ENCODE peak calls at places on chromosomes 16 and 17, in six cellular contexts. Z, N, Q, J, S and F are unnamed samples.

GRCh38 chr17:7355053-7355452 is at the start of gene TMEM95:
- DNase-seq in J (peak; percentile 66), S (peak; percentile 54), Q (no peak), Z (peak; percentile 56), N (no peak), F (no peak)

GRCh38 chr16:57341441-57342303 is 16.9 kb upstream of the CCL22 start:
- DNase-seq in J (no peak), S (peak; percentile 94), Q (no peak), N (peak; percentile 97), Z (no peak), F (peak; percentile 98)

GRCh38 chr17:30234296-30234695 is 1.2 kb downstream of the SLC6A4 start:
- DNase-seq in N (no peak), Q (no peak), S (no peak), Z (no peak), J (no peak), F (no peak)

GRCh38 chr16:86293897-86294296 is 216.4 kb upstream of the FOXF1 start:
- DNase-seq in N (no peak), Q (no peak), J (no peak), S (no peak), Z (no peak), F (no peak)

GRCh38 chr17:55768946-55769624 is 18.2 kb downstream of the PCTP start:
- DNase-seq in Q (no peak), J (no peak), S (peak; percentile 64), N (no peak), Z (no peak), F (no peak)

GRCh38 chr17:80382956-80383355 is 32.0 kb upstream of the ENDOV start:
- DNase-seq in Q (no peak), S (no peak), J (no peak), Z (peak; percentile 7), N (no peak), F (no peak)

GRCh38 chr17:82236142-82236971 is 7.5 kb downstream of the SLC16A3 start:
- DNase-seq in Z (peak; percentile 83), J (peak; percentile 67), S (peak; percentile 65), Q (peak; percentile 80), N (no peak), F (no peak)

GRCh38 chr16:10609410-10609774 is 29.0 kb upstream of the EMP2 start:
- DNase-seq in N (no peak), S (peak; percentile 87), Q (no peak), Z (no peak), J (no peak), F (no peak)

GRCh38 chr17:27896656-27897055 is 3.5 kb upstream of the LYRM9 start:
- DNase-seq in Q (no peak), N (no peak), S (no peak), J (no peak), Z (no peak), F (no peak)

GRCh38 chr16:53945996-53946395 is 242.0 kb downstream of the FTO start:
- DNase-seq in Q (no peak), N (no peak), Z (no peak), S (peak; percentile 66), J (no peak), F (peak; percentile 28)

GRCh38 chr16:56493131-56493530 is 26.7 kb downstream of the BBS2 start:
- DNase-seq in J (no peak), N (no peak), S (peak; percentile 16), Q (no peak), Z (no peak), F (no peak)

DNA sequence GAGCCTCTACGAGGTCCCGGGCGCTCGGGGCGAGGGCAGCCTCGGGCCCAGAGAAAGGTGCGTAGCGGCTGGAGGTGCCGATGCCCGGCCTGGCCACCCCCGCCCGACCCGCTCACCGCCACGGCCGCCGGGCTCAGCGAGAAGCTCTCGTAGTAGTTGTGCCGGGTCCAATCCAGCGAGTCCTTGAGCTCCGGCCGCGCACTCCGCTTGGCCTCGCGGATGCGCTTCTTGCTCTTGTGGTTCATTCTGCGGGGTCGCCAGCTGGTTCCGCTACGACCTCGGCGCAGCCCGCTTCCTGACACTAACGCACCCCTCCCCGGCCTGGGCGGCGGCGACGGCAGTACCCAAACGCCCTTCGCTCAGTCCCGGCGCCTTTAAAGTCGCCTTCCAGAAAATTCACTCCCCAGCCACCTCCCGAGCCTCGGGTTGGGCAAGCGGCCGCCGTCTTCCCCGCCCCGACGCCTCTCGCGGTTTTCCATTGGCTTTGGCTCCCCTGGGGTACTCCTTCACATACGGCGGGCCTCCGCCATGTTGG is at the start of gene JMJD6:
- DNase-seq in J (peak; percentile 96), Z (peak; percentile 95), Q (peak; percentile 97), S (peak; percentile 98), N (peak; percentile 96), F (peak; percentile 100)
- H3K4me1 ChIP-seq in J (peaks cover 76% of the 10 kb centered on the region), Z (peaks cover 8% of the 10 kb centered on the region), Q (peaks cover 62% of the 10 kb centered on the region), S (peaks cover 20% of the 10 kb centered on the region), N (peaks cover 4% of the 10 kb centered on the region), F (peaks cover 21% of the 10 kb centered on the region)

GRCh38 chr17:50102164-50102991 is 7.2 kb downstream of the PDK2 start:
- DNase-seq in J (peak; percentile 81), Q (peak; percentile 89), S (no peak), Z (peak; percentile 63), N (no peak), F (no peak)

GRCh38 chr17:50100480-50100883 is 5.3 kb downstream of the PDK2 start:
- DNase-seq in S (no peak), J (no peak), Q (peak; percentile 9), Z (no peak), N (no peak), F (no peak)

GRCh38 chr17:50100921-50101345 is 5.8 kb downstream of the PDK2 start:
- DNase-seq in Q (peak; percentile 48), S (peak; percentile 46), Z (peak; percentile 45), N (no peak), J (no peak), F (no peak)

GRCh38 chr17:50103252-50103651 is 8.1 kb downstream of the PDK2 start:
- DNase-seq in S (no peak), Q (peak; percentile 22), Z (no peak), N (no peak), J (no peak), F (no peak)

DNA sequence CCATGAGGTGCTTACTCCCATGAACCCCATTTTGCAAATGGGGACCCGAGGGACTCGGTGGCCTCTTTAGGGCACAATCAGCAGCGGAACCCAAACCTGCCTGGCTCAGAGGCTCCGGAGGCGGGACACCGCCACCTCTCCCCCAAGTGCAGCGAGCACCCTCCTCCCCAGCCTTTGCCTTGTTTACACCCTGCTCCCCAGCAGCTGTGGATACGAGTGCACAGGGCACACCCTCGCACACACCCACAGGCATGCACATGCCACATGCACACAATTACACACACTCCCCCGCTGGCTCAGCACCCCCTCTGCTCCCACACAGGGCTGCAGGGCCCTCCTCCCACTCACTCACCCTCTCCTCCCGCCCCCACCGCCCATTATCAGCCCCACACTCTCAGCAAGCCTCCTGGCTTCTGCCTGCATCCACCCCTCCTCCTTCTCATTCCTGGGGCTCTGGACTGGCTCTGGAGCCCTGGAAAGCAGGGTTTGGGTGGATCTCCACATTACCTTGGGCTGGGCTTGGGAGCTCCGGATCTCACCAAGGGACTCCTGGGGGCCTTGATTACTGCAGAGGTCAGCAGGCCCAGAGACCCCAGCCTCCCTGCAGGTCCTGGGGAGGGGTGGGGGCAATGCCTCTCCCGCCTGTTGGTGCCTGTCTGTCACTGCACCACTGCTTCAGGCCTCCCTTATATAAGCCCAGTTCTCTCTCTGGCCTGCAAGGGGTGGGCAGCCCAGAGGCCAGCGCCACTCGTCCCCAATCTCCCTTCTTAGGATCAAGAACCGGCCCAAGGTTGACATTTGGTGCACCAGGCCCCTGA is 6.4 kb downstream of the PDK2 start:
- DNase-seq in S (peak; percentile 45), J (peak; percentile 49), Z (peak; percentile 80), N (no peak), Q (peak; percentile 62), F (no peak)
- H3K27ac ChIP-seq in S (no peak overlapping the region), J (peak overlapping the region; percentile 92), Z (peak overlapping the region; percentile 80), N (no peak overlapping the region), Q (peak overlapping the region; percentile 64), F (no peak overlapping the region)

GRCh38 chr16:23874613-23875294 is 39.0 kb downstream of the PRKCB start:
- DNase-seq in Z (no peak), J (no peak), Q (no peak), N (no peak), S (peak; percentile 46), F (no peak)

GRCh38 chr16:23879735-23880373 is 44.1 kb downstream of the PRKCB start:
- DNase-seq in N (no peak), Q (no peak), S (no peak), J (no peak), Z (no peak), F (no peak)

GRCh38 chr16:23871924-23872323 is 36.1 kb downstream of the PRKCB start:
- DNase-seq in N (peak; percentile 24), J (no peak), Q (no peak), S (no peak), Z (no peak), F (no peak)

GRCh38 chr16:23876256-23876896 is 40.6 kb downstream of the PRKCB start:
- DNase-seq in Z (no peak), S (no peak), J (no peak), Q (no peak), N (no peak), F (peak; percentile 55)

DNA sequence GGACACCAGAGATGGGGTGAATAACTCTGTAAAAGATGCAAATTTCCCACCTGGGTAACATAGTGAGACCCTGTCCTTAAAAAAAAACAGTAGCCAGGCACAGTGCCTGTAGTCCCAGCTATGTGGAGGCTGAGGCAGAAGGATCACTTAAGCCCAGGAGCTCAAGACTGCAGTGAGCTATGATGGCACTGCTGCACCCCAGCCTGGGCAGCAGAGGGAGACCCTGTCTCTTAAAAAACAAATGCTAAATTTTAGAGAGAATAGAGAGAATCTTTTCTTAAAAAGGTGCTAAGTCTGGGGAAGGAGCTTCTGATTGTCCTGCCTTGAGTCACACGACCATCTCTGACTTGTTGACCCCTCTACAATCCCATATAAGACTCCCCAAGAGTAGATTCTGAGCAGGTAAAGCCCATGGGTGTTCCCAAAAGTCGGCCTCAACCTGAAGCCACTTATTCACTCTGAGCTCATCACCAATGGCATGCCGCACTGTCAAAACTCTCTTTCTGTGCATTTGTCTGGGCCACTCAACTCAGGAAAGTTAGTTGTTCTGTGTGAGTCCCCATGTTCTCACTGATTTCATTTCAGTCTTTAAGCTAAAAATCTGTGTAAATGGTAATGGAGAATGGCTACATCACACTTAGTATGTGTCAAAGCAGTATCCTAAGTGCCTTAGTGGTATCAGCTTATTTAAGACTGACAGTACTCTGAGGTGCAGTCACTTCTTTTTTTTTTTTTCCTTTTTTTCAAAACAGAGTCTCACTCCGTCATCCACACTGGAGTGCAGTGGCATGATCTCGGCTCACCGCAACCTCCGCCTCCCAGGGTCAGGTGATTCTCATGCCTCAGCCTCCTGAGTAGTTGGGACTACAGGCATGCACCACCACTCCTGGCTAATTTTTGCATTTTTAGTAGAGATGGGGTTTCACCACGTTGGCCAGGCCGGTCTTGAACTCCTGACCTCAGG is 41.6 kb downstream of the PRKCB start:
- DNase-seq in N (no peak), Q (no peak), J (no peak), Z (no peak), S (no peak), F (no peak)
- H3K4me1 ChIP-seq in N (no peaks in the 10 kb centered on the region), Q (no peaks in the 10 kb centered on the region), J (no peaks in the 10 kb centered on the region), Z (no peaks in the 10 kb centered on the region), S (no peaks in the 10 kb centered on the region), F (peaks cover 5% of the 10 kb centered on the region)

GRCh38 chr16:88533945-88534641 is 36.1 kb upstream of the ZC3H18 start:
- DNase-seq in Q (peak; percentile 85), Z (peak; percentile 86), N (peak; percentile 50), J (peak; percentile 84), S (peak; percentile 86), F (no peak)

GRCh38 chr16:88534731-88535141 is 35.5 kb upstream of the ZC3H18 start:
- DNase-seq in Z (peak; percentile 61), S (peak; percentile 82), Q (peak; percentile 75), N (no peak), J (peak; percentile 49), F (no peak)

GRCh38 chr16:88535857-88536222 is 34.4 kb upstream of the ZC3H18 start:
- DNase-seq in S (no peak), N (no peak), J (no peak), Z (no peak), Q (no peak), F (no peak)

GRCh38 chr16:88536510-88536909 is 33.7 kb upstream of the ZC3H18 start:
- DNase-seq in S (no peak), N (no peak), J (no peak), Z (no peak), Q (no peak), F (no peak)

GRCh38 chr16:88535181-88535856 is 34.9 kb upstream of the ZC3H18 start:
- DNase-seq in S (no peak), N (no peak), J (no peak), Q (peak; percentile 56), Z (peak; percentile 54), F (no peak)
- H3K27ac ChIP-seq in S (no peak overlapping the region), N (no peak overlapping the region), J (peak overlapping the region; percentile 66), Q (no peak overlapping the region), Z (peak overlapping the region; percentile 5), F (no peak overlapping the region)